ENCODE peak calls at places on chromosome 2, in ten cellular contexts. W is adrenal gland; X is epithelial cell of prostate; L is CD4-positive, alpha-beta memory T cell; P is CD8-positive, alpha-beta memory T cell; A is GM23248; D is kidney; I is tibial artery; S is left ventricle myocardium inferior; J is stomach. Y is an unnamed sample.
A peak's percentile ranks its signal among the peaks of the same experiment; 100 is the strongest.

GRCh38 chr2:172836386-172837200 is 100.9 kb downstream of the RAPGEF4 start:
- DNase-seq in P (no peak), L (no peak), W (no peak), S (no peak), A (peak; percentile 79), X (peak; percentile 97), I (no peak), J (no peak), D (no peak), Y (no peak)

GRCh38 chr2:586518-587370 is 90.5 kb downstream of the TMEM18 start:
- DNase-seq in S (no peak), J (peak; percentile 43), W (no peak), X (no peak), L (no peak), D (peak; percentile 71), A (no peak), P (no peak), I (no peak), Y (no peak)

GRCh38 chr2:130822766-130823165 is 13.9 kb upstream of the ARHGEF4 start:
- DNase-seq in P (no peak), L (no peak), W (no peak), X (no peak), S (no peak), J (no peak), A (no peak), D (no peak), I (no peak), Y (no peak)

GRCh38 chr2:136358576-136358975 is 240.6 kb upstream of the CXCR4 start:
- DNase-seq in I (no peak), J (no peak), A (no peak), X (no peak), S (no peak), D (no peak), L (no peak), W (no peak), P (no peak), Y (no peak)

GRCh38 chr2:6627316-6627715 is 238.4 kb downstream of the CMPK2 start:
- DNase-seq in A (no peak), W (no peak), L (no peak), S (no peak), I (no peak), J (no peak), D (no peak), X (no peak), P (no peak), Y (no peak)

GRCh38 chr2:62713837-62714236 is 8.3 kb downstream of the EHBP1 start:
- DNase-seq in X (no peak), A (peak; percentile 36), W (no peak), S (no peak), L (no peak), J (no peak), D (no peak), I (no peak), P (no peak), Y (no peak)

GRCh38 chr2:26805241-26805676 is 19.4 kb downstream of the CENPA start:
- DNase-seq in S (no peak), W (no peak), P (no peak), L (no peak), A (peak; percentile 94), J (no peak), X (peak; percentile 98), D (no peak), I (no peak), Y (no peak)

GRCh38 chr2:223042284-223042683 is 9.7 kb upstream of the KCNE4 start:
- DNase-seq in A (no peak), S (no peak), L (no peak), W (no peak), J (no peak), D (no peak), X (no peak), I (no peak), P (no peak), Y (no peak)

GRCh38 chr2:88144914-88145497 is 17.1 kb upstream of the FABP1 start:
- DNase-seq in S (no peak), P (no peak), A (no peak), X (no peak), D (no peak), I (no peak), W (no peak), L (no peak), J (no peak), Y (no peak)

GRCh38 chr2:88146590-88146989 is 18.7 kb upstream of the FABP1 start:
- DNase-seq in P (no peak), L (no peak), J (no peak), A (no peak), I (no peak), S (no peak), X (no peak), W (no peak), D (no peak), Y (no peak)

GRCh38 chr2:88144271-88144670 is 16.4 kb upstream of the FABP1 start:
- DNase-seq in X (no peak), L (no peak), A (no peak), W (no peak), P (no peak), J (no peak), S (no peak), I (no peak), D (no peak), Y (no peak)

GRCh38 chr2:88148929-88149438 is 21.1 kb upstream of the FABP1 start:
- DNase-seq in L (no peak), A (no peak), I (no peak), P (no peak), D (no peak), W (no peak), S (no peak), J (no peak), X (no peak), Y (no peak)

DNA sequence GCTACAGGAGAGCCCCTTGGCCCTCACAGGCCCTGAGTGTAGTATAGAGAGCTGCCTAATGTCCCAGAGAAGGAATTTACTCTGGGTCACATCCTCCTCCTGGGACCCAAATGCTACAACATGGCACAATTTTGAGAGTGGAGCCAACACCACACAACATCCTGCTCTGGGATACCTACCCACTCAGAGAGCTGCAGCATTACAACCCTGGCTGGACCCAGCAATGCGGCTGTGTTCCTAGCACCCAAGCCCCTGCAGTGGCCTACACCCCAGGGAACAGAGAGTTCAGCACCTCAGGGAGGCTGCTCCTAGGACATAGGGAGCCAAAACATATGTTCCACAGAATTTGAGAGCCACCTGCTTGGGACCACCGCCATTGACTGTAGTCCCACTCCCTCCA is 19.3 kb upstream of the FABP1 start:
- DNase-seq in D (no peak), J (no peak), S (no peak), P (no peak), L (no peak), X (no peak), A (no peak), I (no peak), W (no peak), Y (no peak)
- H3K27ac ChIP-seq in D (no peak overlapping the region), J (no peak overlapping the region), S (no peak overlapping the region), P (no peak overlapping the region), L (no peak overlapping the region), X (no peak overlapping the region), A (no peak overlapping the region), I (no peak overlapping the region), W (no peak overlapping the region), Y (no peak overlapping the region)

GRCh38 chr2:100975521-100975785 is 26.6 kb upstream of the RPL31 start:
- DNase-seq in X (no peak), I (no peak), L (no peak), S (no peak), D (no peak), J (no peak), A (no peak), P (no peak), W (no peak), Y (peak; percentile 24)

GRCh38 chr2:100976634-100977391 is 25.3 kb upstream of the RPL31 start:
- DNase-seq in A (no peak), L (no peak), P (no peak), J (no peak), S (no peak), W (no peak), X (no peak), D (no peak), I (no peak), Y (peak; percentile 83)

GRCh38 chr2:100978582-100979051 is 23.5 kb upstream of the RPL31 start:
- DNase-seq in S (no peak), D (no peak), A (no peak), J (no peak), W (no peak), I (peak; percentile 38), L (no peak), P (no peak), X (no peak), Y (peak; percentile 86)

GRCh38 chr2:100976061-100976460 is 26.0 kb upstream of the RPL31 start:
- DNase-seq in L (no peak), I (no peak), J (no peak), S (no peak), W (no peak), D (no peak), A (no peak), P (no peak), X (no peak), Y (peak; percentile 50)

DNA sequence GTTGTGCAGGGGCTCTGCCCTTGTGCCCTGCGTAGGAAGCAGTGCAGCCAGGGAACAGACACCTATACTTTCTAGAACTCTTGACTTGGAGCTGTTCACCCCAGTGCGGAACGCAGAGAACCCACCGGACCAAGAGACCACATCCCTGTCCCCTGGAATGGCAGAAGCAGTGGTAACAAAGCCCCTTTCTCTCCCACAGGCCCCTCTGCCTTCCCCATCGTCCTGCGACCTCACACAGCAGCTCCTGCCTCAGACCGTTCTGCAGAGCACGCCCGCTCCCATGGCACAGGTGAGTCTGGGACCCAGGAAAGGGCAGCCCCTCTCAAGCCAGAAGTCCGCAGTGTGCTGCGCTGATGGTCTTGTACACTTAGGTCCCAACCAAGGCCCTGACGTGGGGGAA is 24.6 kb upstream of the RPL31 start:
- DNase-seq in S (no peak), J (peak; percentile 19), X (no peak), I (no peak), L (no peak), W (no peak), A (no peak), P (no peak), D (no peak), Y (peak; percentile 54)
- H3K27ac ChIP-seq in S (no peak overlapping the region), J (peak overlapping the region; percentile 62), X (no peak overlapping the region), I (peak overlapping the region; percentile 83), L (no peak overlapping the region), W (no peak overlapping the region), A (no peak overlapping the region), P (no peak overlapping the region), D (no peak overlapping the region), Y (peak overlapping the region; percentile 79)

GRCh38 chr2:240775911-240776310 is 44.1 kb downstream of the KIF1A start:
- DNase-seq in J (no peak), S (no peak), P (no peak), D (no peak), L (no peak), A (no peak), I (no peak), X (no peak), W (peak; percentile 78), Y (no peak)
- H3K27ac ChIP-seq in J (no peak overlapping the region), S (no peak overlapping the region), P (no peak overlapping the region), D (no peak overlapping the region), L (no peak overlapping the region), A (no peak overlapping the region), I (no peak overlapping the region), X (no peak overlapping the region), W (no peak overlapping the region), Y (no peak overlapping the region)

GRCh38 chr2:84816426-84817026 is 64.4 kb downstream of the TRABD2A start:
- DNase-seq in I (no peak), A (no peak), S (no peak), W (no peak), D (no peak), L (no peak), P (no peak), J (no peak), X (no peak), Y (no peak)

GRCh38 chr2:84815146-84815545 is 65.7 kb downstream of the TRABD2A start:
- DNase-seq in A (peak; percentile 60), X (no peak), W (no peak), I (no peak), L (no peak), J (no peak), P (no peak), S (no peak), D (no peak), Y (no peak)

GRCh38 chr2:84821806-84822205 is 59.1 kb downstream of the TRABD2A start:
- DNase-seq in X (no peak), P (no peak), W (no peak), D (no peak), L (no peak), A (no peak), S (no peak), J (no peak), I (no peak), Y (no peak)

GRCh38 chr2:84811839-84812238 is 69.0 kb downstream of the TRABD2A start:
- DNase-seq in J (no peak), S (no peak), P (no peak), W (no peak), X (no peak), A (no peak), D (no peak), I (no peak), L (no peak), Y (no peak)

DNA sequence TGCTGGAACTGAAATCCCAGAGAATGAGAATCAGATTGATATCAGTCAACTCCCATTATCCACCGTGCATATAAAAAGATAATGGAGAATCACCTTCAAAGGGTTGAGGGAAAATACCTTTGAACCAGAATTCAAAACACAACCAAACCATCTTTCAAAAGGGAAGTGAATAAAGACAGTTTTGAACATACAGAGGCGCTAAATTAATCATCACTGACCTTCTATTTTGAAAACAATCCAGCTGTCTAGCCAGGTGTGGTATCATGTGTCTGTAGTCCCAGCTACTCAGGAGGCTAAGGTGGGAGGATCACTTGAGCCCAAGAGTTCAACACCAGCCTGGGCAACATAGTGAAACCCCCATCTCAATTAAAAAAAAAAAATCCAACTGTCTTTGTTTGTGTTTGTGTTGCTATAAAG is 63.6 kb downstream of the TRABD2A start:
- DNase-seq in D (no peak), J (no peak), P (no peak), I (no peak), W (no peak), S (no peak), X (no peak), A (no peak), L (no peak), Y (no peak)
- H3K27ac ChIP-seq in D (no peak overlapping the region), J (no peak overlapping the region), P (no peak overlapping the region), I (no peak overlapping the region), W (no peak overlapping the region), S (no peak overlapping the region), X (no peak overlapping the region), A (no peak overlapping the region), L (no peak overlapping the region), Y (no peak overlapping the region)